ENCODE peak calls at places on chromosome 6, in four cellular contexts. One of them, this sample, is unnamed.

GRCh38 chr6:3414704-3415453 is 42.0 kb downstream of the SLC22A23 start:
- DNase-seq in pancreas: no peak
- DNase-seq in left ventricle myocardium inferior: no peak
- DNase-seq in OCI-LY7: no peak
- DNase-seq in this sample: no peak

GRCh38 chr6:116595247-116595646 is 21.0 kb upstream of the RSPH4A start:
- DNase-seq in OCI-LY7: no peak
- DNase-seq in left ventricle myocardium inferior: no peak
- DNase-seq in pancreas: no peak
- DNase-seq in this sample: no peak

GRCh38 chr6:158270389-158271127 is 41.7 kb upstream of the TULP4 start:
- DNase-seq in pancreas: no peak
- DNase-seq in left ventricle myocardium inferior: no peak
- DNase-seq in OCI-LY7: no peak
- DNase-seq in this sample: no peak

GRCh38 chr6:71290611-71291010 is 2.0 kb downstream of the OGFRL1 start:
- DNase-seq in pancreas: no peak
- DNase-seq in left ventricle myocardium inferior: no peak
- DNase-seq in OCI-LY7: no peak
- DNase-seq in this sample: no peak

GRCh38 chr6:73371984-73372383 is 2.3 kb upstream of the OOEP start:
- DNase-seq in pancreas: no peak
- DNase-seq in left ventricle myocardium inferior: no peak
- DNase-seq in OCI-LY7: no peak
- DNase-seq in this sample: no peak

GRCh38 chr6:129615496-129615895 is 94.5 kb downstream of the ARHGAP18 start:
- DNase-seq in pancreas: no peak
- DNase-seq in OCI-LY7: no peak
- DNase-seq in left ventricle myocardium inferior: no peak
- DNase-seq in this sample: no peak

GRCh38 chr6:15386756-15387112 is 140.9 kb downstream of the JARID2 start:
- DNase-seq in pancreas: no peak
- DNase-seq in left ventricle myocardium inferior: no peak
- DNase-seq in OCI-LY7: no peak
- DNase-seq in this sample: peak; percentile 47

GRCh38 chr6:31940256-31940664 is 5.6 kb upstream of the CFB start:
- DNase-seq in OCI-LY7: no peak
- DNase-seq in left ventricle myocardium inferior: no peak
- DNase-seq in pancreas: no peak
- DNase-seq in this sample: peak; percentile 23

GRCh38 chr6:148359228-148359627 is 16.6 kb downstream of the SASH1 start:
- DNase-seq in pancreas: no peak
- DNase-seq in OCI-LY7: no peak
- DNase-seq in left ventricle myocardium inferior: no peak
- DNase-seq in this sample: no peak

GRCh38 chr6:80435457-80435856 is 329.0 kb downstream of the BCKDHB start:
- DNase-seq in pancreas: no peak
- DNase-seq in left ventricle myocardium inferior: no peak
- DNase-seq in OCI-LY7: no peak
- DNase-seq in this sample: no peak

GRCh38 chr6:13624871-13625288 is 9.7 kb downstream of the NOL7 start:
- DNase-seq in left ventricle myocardium inferior: no peak
- DNase-seq in pancreas: no peak
- DNase-seq in OCI-LY7: peak; percentile 67
- DNase-seq in this sample: peak; percentile 66

GRCh38 chr6:43103253-43103876 is 27.3 kb downstream of the PTK7 start:
- DNase-seq in OCI-LY7: no peak
- DNase-seq in pancreas: no peak
- DNase-seq in left ventricle myocardium inferior: no peak
- DNase-seq in this sample: no peak

GRCh38 chr6:2378046-2378657 is 132.7 kb upstream of the GMDS start:
- DNase-seq in left ventricle myocardium inferior: no peak
- DNase-seq in OCI-LY7: peak; percentile 48
- DNase-seq in pancreas: no peak
- DNase-seq in this sample: no peak

GRCh38 chr6:119284861-119285521 is 64.6 kb downstream of the MAN1A1 start:
- DNase-seq in left ventricle myocardium inferior: no peak
- DNase-seq in pancreas: no peak
- DNase-seq in OCI-LY7: peak; percentile 36
- DNase-seq in this sample: peak; percentile 10

GRCh38 chr6:75428204-75428603 is 65.4 kb downstream of the FILIP1 start:
- DNase-seq in OCI-LY7: no peak
- DNase-seq in pancreas: no peak
- DNase-seq in left ventricle myocardium inferior: no peak
- DNase-seq in this sample: no peak

GRCh38 chr6:75431379-75431778 is 62.2 kb downstream of the FILIP1 start:
- DNase-seq in pancreas: no peak
- DNase-seq in OCI-LY7: no peak
- DNase-seq in left ventricle myocardium inferior: peak; percentile 31
- DNase-seq in this sample: peak; percentile 52

GRCh38 chr6:75427342-75427741 is 66.3 kb downstream of the FILIP1 start:
- DNase-seq in OCI-LY7: no peak
- DNase-seq in left ventricle myocardium inferior: no peak
- DNase-seq in pancreas: no peak
- DNase-seq in this sample: no peak

GRCh38 chr6:75430631-75431345 is 62.8 kb downstream of the FILIP1 start:
- DNase-seq in OCI-LY7: no peak
- DNase-seq in left ventricle myocardium inferior: no peak
- DNase-seq in pancreas: no peak
- DNase-seq in this sample: no peak

GRCh38 chr6:75429304-75429703 is 64.3 kb downstream of the FILIP1 start:
- DNase-seq in left ventricle myocardium inferior: no peak
- DNase-seq in pancreas: no peak
- DNase-seq in OCI-LY7: no peak
- DNase-seq in this sample: no peak
- H3K4me1 ChIP-seq in left ventricle myocardium inferior: peaks cover 87% of the 10 kb centered on the region
- H3K4me1 ChIP-seq in pancreas: no peaks in the 10 kb centered on the region
- H3K4me1 ChIP-seq in OCI-LY7: no peaks in the 10 kb centered on the region
- H3K4me1 ChIP-seq in this sample: peaks cover 20% of the 10 kb centered on the region

GRCh38 chr6:25413506-25413905 is 134.3 kb downstream of the CARMIL1 start:
- DNase-seq in OCI-LY7: peak; percentile 51
- DNase-seq in left ventricle myocardium inferior: no peak
- DNase-seq in pancreas: no peak
- DNase-seq in this sample: no peak

GRCh38 chr6:25415701-25416100 is 136.5 kb downstream of the CARMIL1 start:
- DNase-seq in OCI-LY7: no peak
- DNase-seq in left ventricle myocardium inferior: no peak
- DNase-seq in pancreas: no peak
- DNase-seq in this sample: no peak

GRCh38 chr6:25415274-25415673 is 136.1 kb downstream of the CARMIL1 start:
- DNase-seq in pancreas: no peak
- DNase-seq in left ventricle myocardium inferior: no peak
- DNase-seq in OCI-LY7: no peak
- DNase-seq in this sample: no peak

GRCh38 chr6:25414168-25414567 is 135.0 kb downstream of the CARMIL1 start:
- DNase-seq in pancreas: no peak
- DNase-seq in left ventricle myocardium inferior: no peak
- DNase-seq in OCI-LY7: no peak
- DNase-seq in this sample: no peak

GRCh38 chr6:25414755-25415154 is 135.6 kb downstream of the CARMIL1 start:
- DNase-seq in pancreas: no peak
- DNase-seq in OCI-LY7: no peak
- DNase-seq in left ventricle myocardium inferior: no peak
- DNase-seq in this sample: no peak
- H3K4me1 ChIP-seq in pancreas: peaks cover 11% of the 10 kb centered on the region
- H3K4me1 ChIP-seq in OCI-LY7: peaks cover 79% of the 10 kb centered on the region
- H3K4me1 ChIP-seq in left ventricle myocardium inferior: peaks cover 55% of the 10 kb centered on the region
- H3K4me1 ChIP-seq in this sample: no peaks in the 10 kb centered on the region

GRCh38 chr6:456887-457286 is 65.3 kb downstream of the IRF4 start:
- DNase-seq in pancreas: no peak
- DNase-seq in OCI-LY7: no peak
- DNase-seq in left ventricle myocardium inferior: no peak
- DNase-seq in this sample: no peak
- H3K4me1 ChIP-seq in pancreas: no peaks in the 10 kb centered on the region
- H3K4me1 ChIP-seq in OCI-LY7: no peaks in the 10 kb centered on the region
- H3K4me1 ChIP-seq in left ventricle myocardium inferior: no peaks in the 10 kb centered on the region
- H3K4me1 ChIP-seq in this sample: peaks cover 4% of the 10 kb centered on the region

DNA sequence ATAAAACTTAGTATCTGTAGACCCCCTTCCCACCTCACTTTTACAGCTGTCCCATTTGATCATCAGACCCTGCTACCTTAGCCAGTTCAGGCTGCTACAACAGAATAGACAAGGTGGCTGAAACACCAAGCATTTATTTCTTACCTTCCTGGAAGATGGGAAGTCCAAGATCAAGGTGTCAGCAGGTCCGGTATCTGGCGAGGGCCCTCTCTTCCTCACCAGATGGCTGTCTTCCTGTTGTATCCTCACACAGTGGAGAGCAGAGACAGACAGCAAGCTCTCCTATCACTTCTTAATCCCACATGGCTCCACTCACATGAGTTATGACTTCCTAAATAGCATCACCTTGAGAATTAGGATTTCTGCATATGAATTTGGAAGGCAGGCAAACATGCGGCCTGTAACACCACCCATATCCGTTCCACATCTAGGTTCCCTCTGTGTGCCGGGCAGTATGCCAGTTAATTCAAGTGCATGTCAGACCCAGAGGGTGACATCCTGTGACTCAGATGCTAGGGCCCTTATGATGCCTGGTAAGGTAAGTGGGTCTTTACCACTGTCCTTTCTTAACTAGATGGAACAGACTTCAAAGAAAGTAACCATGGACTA is 2.1 kb downstream of the RAET1E start:
- DNase-seq in OCI-LY7: no peak
- DNase-seq in left ventricle myocardium inferior: peak; percentile 42
- DNase-seq in pancreas: no peak
- DNase-seq in this sample: peak; percentile 82
- H3K4me1 ChIP-seq in OCI-LY7: no peaks in the 10 kb centered on the region
- H3K4me1 ChIP-seq in left ventricle myocardium inferior: peaks cover 34% of the 10 kb centered on the region
- H3K4me1 ChIP-seq in pancreas: peaks cover 6% of the 10 kb centered on the region
- H3K4me1 ChIP-seq in this sample: peaks cover 46% of the 10 kb centered on the region

This sample was measured in GM23248.